ENCODE peak calls at places on chromosomes 1 and 21, in five cellular contexts. G is pancreas, R is psoas muscle, K is RWPE2, B is mammary epithelial cell. W is an unnamed sample. For H3K9me3 and H3K36me3, the result is how much of the 10 kb centered on the place peaks cover.

GRCh38 chr1:185565314-185565713 is 168.9 kb upstream of the HMCN1 start:
- DNase-seq in G (no peak), R (no peak), K (peak), B (peak), W (no peak)

GRCh38 chr1:7403265-7404045 is 367.6 kb upstream of the VAMP3 start:
- DNase-seq in G (no peak), R (no peak), K (no peak), B (peak), W (no peak)

GRCh38 chr1:39266792-39267191 is 62.3 kb downstream of the MACF1 start:
- DNase-seq in G (no peak), R (no peak), K (no peak), B (no peak), W (no peak)

GRCh38 chr1:151936653-151937052 is 27.3 kb upstream of the THEM4 start:
- DNase-seq in G (no peak), R (no peak), K (no peak), B (no peak), W (no peak)

GRCh38 chr1:201739492-201740085 is 89.4 kb upstream of the IPO9 start:
- DNase-seq in G (peak), R (no peak), K (no peak), B (peak), W (peak)

GRCh38 chr1:213414901-213415300 is 363.9 kb downstream of the RPS6KC1 start:
- DNase-seq in G (no peak), R (no peak), K (no peak), B (no peak), W (no peak)

GRCh38 chr1:201025571-201026002 is 2.1 kb upstream of the KIF21B start:
- DNase-seq in G (no peak), R (no peak), K (no peak), B (no peak), W (peak)

GRCh38 chr1:10108948-10109347 is 76.2 kb downstream of the UBE4B start:
- DNase-seq in G (no peak), R (peak), K (no peak), B (no peak), W (no peak)

GRCh38 chr1:92211166-92211565 is 6.5 kb upstream of the C1orf146 start:
- DNase-seq in G (no peak), R (no peak), K (no peak), B (peak), W (no peak)

GRCh38 chr1:228414511-228415211 is 2.0 kb downstream of the TRIM17 start:
- DNase-seq in G (no peak), R (no peak), K (no peak), B (no peak), W (no peak)

GRCh38 chr1:117436528-117436927 is 69.3 kb downstream of the MAN1A2 start:
- DNase-seq in G (no peak), R (no peak), K (no peak), B (peak), W (no peak)

GRCh38 chr1:184752656-184753055 is 2.0 kb downstream of the EDEM3 start:
- DNase-seq in G (no peak), R (no peak), K (no peak), B (no peak), W (no peak)

GRCh38 chr1:27015260-27015659 is 2.6 kb upstream of the TENT5B start:
- DNase-seq in G (no peak), R (no peak), K (no peak), B (no peak), W (no peak)

GRCh38 chr1:169103443-169103842 is 3.0 kb upstream of the ATP1B1 start:
- DNase-seq in G (peak), R (no peak), K (no peak), B (no peak), W (peak)

GRCh38 chr1:91732291-91732953 is 153.5 kb downstream of the TGFBR3 start:
- DNase-seq in G (no peak), R (peak), K (no peak), B (peak), W (peak)

GRCh38 chr1:154877370-154877974 is 7.4 kb upstream of the KCNN3 start:
- DNase-seq in G (peak), R (no peak), K (no peak), B (no peak), W (peak)

GRCh38 chr1:40316595-40317393 is at the start of gene COL9A2:
- DNase-seq in G (peak), R (no peak), K (no peak), B (no peak), W (peak)

GRCh38 chr1:225469051-225469450 is 41.2 kb upstream of the LBR start:
- DNase-seq in G (no peak), R (peak), K (no peak), B (no peak), W (peak)

GRCh38 chr1:189180057-189180456 is 1297.6 kb downstream of the BRINP3 start:
- DNase-seq in G (no peak), R (no peak), K (no peak), B (no peak), W (no peak)

GRCh38 chr1:161066694-161067093 is 3.0 kb downstream of the ARHGAP30 start:
- DNase-seq in G (no peak), R (no peak), K (no peak), B (no peak), W (no peak)

GRCh38 chr1:2831596-2832212 is 30.2 kb upstream of the TTC34 start:
- DNase-seq in G (no peak), R (peak), K (peak), B (no peak), W (peak)

GRCh38 chr1:213296558-213296957 is 245.5 kb downstream of the RPS6KC1 start:
- DNase-seq in G (no peak), R (no peak), K (no peak), B (no peak), W (no peak)

GRCh38 chr1:30253361-30253760 is 470.0 kb downstream of the MATN1 start:
- DNase-seq in G (no peak), R (no peak), K (peak), B (no peak), W (no peak)

GRCh38 chr1:159009704-159010361 is at the start of gene IFI16:
- DNase-seq in G (no peak), R (no peak), K (no peak), B (peak), W (no peak)

GRCh38 chr1:89576016-89576415 is 51.4 kb downstream of the LRRC8B start:
- DNase-seq in G (no peak), R (no peak), K (no peak), B (no peak), W (no peak)

GRCh38 chr21:45378258-45378966 is 26.6 kb upstream of the COL18A1 start:
- DNase-seq in G (peak), R (no peak), K (peak), B (no peak), W (peak)

GRCh38 chr1:171257207-171258052 is 9.1 kb downstream of the FMO1 start:
- DNase-seq in G (peak), R (no peak), K (peak), B (peak), W (peak)

GRCh38 chr1:212606734-212607205 is 1.8 kb upstream of the ATF3 start:
- DNase-seq in G (peak), R (peak), K (no peak), B (peak), W (peak)

GRCh38 chr1:36871146-36871971 is 163.0 kb downstream of the GRIK3 start:
- DNase-seq in G (no peak), R (no peak), K (no peak), B (no peak), W (no peak)

GRCh38 chr1:56146449-56146848 is 432.9 kb downstream of the PLPP3 start:
- DNase-seq in G (no peak), R (no peak), K (no peak), B (no peak), W (no peak)

GRCh38 chr1:91335607-91336006 is 69.0 kb downstream of the HFM1 start:
- DNase-seq in G (no peak), R (no peak), K (no peak), B (no peak), W (no peak)

GRCh38 chr1:39102537-39103320 is 76.6 kb downstream of the NDUFS5 start:
- DNase-seq in G (no peak), R (no peak), K (no peak), B (peak), W (no peak)

GRCh38 chr1:46529031-46529630 is 22.3 kb downstream of the KNCN start:
- DNase-seq in G (peak), R (no peak), K (no peak), B (peak), W (no peak)

GRCh38 chr1:116847175-116847574 is 62.5 kb upstream of the PTGFRN start:
- DNase-seq in G (no peak), R (no peak), K (no peak), B (no peak), W (no peak)

DNA sequence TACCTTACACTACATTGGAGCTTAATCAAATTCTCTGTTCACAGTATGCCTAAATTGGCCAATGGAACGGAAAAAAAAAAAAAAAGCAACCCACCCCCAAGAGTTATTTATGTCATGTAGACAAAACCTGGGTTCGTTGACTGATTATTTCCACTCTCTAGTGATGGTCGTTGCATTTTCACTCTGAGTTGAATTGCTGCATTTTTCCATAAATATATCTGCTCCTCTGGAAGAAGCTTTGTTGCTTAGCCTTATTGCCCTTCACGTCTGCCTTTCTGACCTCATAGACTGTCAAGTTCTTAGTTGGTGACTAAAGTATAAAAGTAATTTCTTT is 90.2 kb upstream of the RUNX1 start:
- DNase-seq in G (no peak), R (no peak), K (no peak), B (no peak), W (no peak)
- TF ChIP-seq CTCF in G (no peak), R (no peak), K (no peak), B (no peak), W (no peak)

GRCh38 chr21:9755611-9756010 is 765.8 kb upstream of the TPTE start:
- DNase-seq in G (no peak), R (no peak), K (no peak), B (no peak), W (no peak)
- H3K9me3 ChIP-seq in G (under half), R (under half), K (under half), B (half or more), W (under half)

GRCh38 chr1:235157150-235157549 is 3.9 kb downstream of the RBM34 start:
- DNase-seq in G (no peak), R (no peak), K (no peak), B (no peak), W (no peak)
- H3K36me3 ChIP-seq in G (under half), R (under half), K (half or more), B (under half), W (under half)

DNA sequence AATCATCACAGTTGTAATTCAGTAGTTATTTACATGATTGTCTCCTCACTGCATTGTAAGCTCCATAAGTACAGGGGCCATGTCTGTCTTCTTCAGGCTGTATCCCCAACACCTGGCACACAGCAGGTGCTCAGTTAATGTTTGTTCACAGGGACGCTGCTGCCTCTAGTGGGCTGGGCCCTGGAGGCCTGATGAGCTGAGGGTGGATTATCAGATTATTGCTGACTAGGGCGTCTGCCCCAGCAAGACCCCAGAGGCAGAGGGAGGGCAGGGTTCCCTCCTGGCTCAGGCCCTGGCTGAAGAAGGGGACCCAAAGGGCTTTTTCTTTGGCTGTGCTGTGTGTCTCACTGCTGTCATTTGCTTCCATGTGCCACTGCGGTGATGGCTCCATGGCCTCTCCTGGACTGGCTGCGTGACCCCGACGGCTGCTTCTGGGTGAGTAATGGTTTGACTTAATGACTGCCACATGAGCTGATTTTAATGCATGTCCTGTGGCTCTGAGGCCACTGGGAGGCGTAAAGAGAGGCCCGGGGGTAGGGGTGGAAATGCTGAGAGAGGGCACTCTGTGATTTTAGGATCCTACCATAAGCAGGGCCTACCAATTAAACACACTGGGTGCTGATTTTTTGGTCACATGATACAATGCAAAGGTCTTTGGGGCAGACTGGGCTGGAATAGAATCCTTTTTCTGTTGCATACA is 20.8 kb upstream of the EPB41 start:
- DNase-seq in G (peak), R (peak), K (no peak), B (no peak), W (peak)
- TF ChIP-seq CTCF in G (no peak), R (peak), K (peak), B (peak), W (no peak)

DNA sequence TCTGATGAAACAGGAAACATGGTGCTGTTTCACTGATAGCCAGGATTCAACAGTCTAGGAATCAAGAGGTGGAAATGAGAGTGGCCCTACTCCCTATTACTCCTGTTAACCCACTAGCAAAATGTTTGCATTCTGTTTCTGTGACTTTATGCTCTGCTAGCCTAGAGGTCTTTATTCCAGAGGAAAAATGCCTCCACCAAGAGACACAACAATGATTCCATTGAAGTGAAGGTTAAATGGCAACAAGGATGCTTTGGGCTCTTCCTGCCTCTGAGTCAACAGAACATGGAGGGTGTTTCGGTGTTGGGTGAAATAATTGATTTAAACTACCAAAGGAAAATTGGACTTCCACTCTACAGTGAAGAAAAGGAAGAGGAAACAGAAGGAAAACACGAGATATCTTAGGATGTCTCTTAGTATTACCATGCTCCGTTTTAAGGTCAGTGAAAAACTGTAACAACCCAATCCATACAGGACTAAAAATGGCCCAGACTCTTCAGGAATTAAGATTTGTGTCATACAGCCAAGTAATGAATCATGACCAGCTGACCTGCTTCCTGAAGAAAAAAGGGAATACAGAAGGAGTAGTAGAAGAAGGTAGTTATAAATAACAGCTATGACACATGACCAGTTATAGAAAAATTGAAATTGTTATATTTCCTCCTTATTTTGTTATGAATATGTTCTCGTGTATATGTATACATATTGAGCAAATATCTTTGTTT is 1237.8 kb downstream of the NCAM2 start:
- DNase-seq in G (no peak), R (no peak), K (no peak), B (no peak), W (no peak)
- H3K9me3 ChIP-seq in G (under half), R (under half), K (under half), B (under half), W (under half)

GRCh38 chr21:34092241-34092921 is 19.0 kb downstream of the MRPS6 start:
- DNase-seq in G (no peak), R (no peak), K (no peak), B (no peak), W (no peak)

GRCh38 chr21:34091607-34092006 is 18.2 kb downstream of the MRPS6 start:
- DNase-seq in G (no peak), R (no peak), K (no peak), B (no peak), W (no peak)

GRCh38 chr21:34094949-34095348 is 21.6 kb downstream of the MRPS6 start:
- DNase-seq in G (no peak), R (no peak), K (no peak), B (no peak), W (no peak)

GRCh38 chr21:34091032-34091431 is 17.7 kb downstream of the MRPS6 start:
- DNase-seq in G (no peak), R (no peak), K (no peak), B (no peak), W (no peak)

GRCh38 chr21:34093083-34093482 is 19.7 kb downstream of the MRPS6 start:
- DNase-seq in G (no peak), R (no peak), K (no peak), B (no peak), W (no peak)
- H3K36me3 ChIP-seq in G (under half), R (under half), K (under half), B (under half), W (under half)

GRCh38 chr21:26554365-26554764 is 18.7 kb downstream of the CYYR1 start:
- DNase-seq in G (no peak), R (no peak), K (no peak), B (no peak), W (no peak)

GRCh38 chr21:26555554-26555953 is 17.5 kb downstream of the CYYR1 start:
- DNase-seq in G (no peak), R (no peak), K (no peak), B (no peak), W (no peak)

GRCh38 chr21:26553921-26554320 is 19.2 kb downstream of the CYYR1 start:
- DNase-seq in G (no peak), R (no peak), K (no peak), B (no peak), W (no peak)

GRCh38 chr21:26557106-26557505 is 16.0 kb downstream of the CYYR1 start:
- DNase-seq in G (no peak), R (no peak), K (no peak), B (no peak), W (no peak)
- TF ChIP-seq CTCF in G (no peak), R (no peak), K (no peak), B (no peak), W (no peak)

GRCh38 chr1:248366609-248367008 is 5.1 kb downstream of the OR2T4 start:
- DNase-seq in G (no peak), R (no peak), K (no peak), B (no peak), W (no peak)
- H3K9me3 ChIP-seq in G (under half), R (under half), K (under half), B (under half), W (under half)

W was measured in kidney.